ENCODE peak calls at places on chromosomes 2 and 18, in five cellular contexts. B is HepG2, Y is GM12878, Z is K562, X is upper lobe of left lung. G is an unnamed sample.

GRCh38 chr2:203354966-203355365 is 26.8 kb downstream of the ABI2 start:
- ATAC-seq in B (no peak), Y (no peak), X (no peak), Z (no peak), G (no peak)

GRCh38 chr18:685438-685837 is 27.0 kb downstream of the ENOSF1 start:
- ATAC-seq in X (no peak), Z (no peak), Y (no peak), B (no peak), G (no peak)

GRCh38 chr2:235868645-235869044 is 299.5 kb downstream of the GBX2 start:
- ATAC-seq in Y (no peak), Z (no peak), X (no peak), B (no peak), G (no peak)

GRCh38 chr2:166388488-166389070 is 12.8 kb upstream of the SCN9A start:
- ATAC-seq in Z (peak; percentile 36), B (no peak), X (no peak), Y (no peak), G (no peak)

GRCh38 chr2:134127496-134127895 is 126.4 kb upstream of the MGAT5 start:
- ATAC-seq in Z (no peak), X (no peak), Y (peak; percentile 65), B (no peak), G (no peak)

GRCh38 chr2:135186054-135186453 is 134.0 kb downstream of the RAB3GAP1 start:
- ATAC-seq in Y (no peak), B (no peak), X (no peak), Z (no peak), G (no peak)

GRCh38 chr18:62788891-62789290 is 73.5 kb downstream of the PHLPP1 start:
- ATAC-seq in Z (no peak), X (no peak), Y (no peak), B (no peak), G (no peak)

GRCh38 chr2:240469239-240469636 is 33.8 kb downstream of the GPC1 start:
- ATAC-seq in B (no peak), Z (no peak), X (peak; percentile 19), Y (no peak), G (no peak)

GRCh38 chr18:64710105-64710861 is 561.4 kb upstream of the LINC00305 start:
- ATAC-seq in B (no peak), Z (no peak), X (no peak), Y (no peak), G (no peak)

GRCh38 chr18:845152-845819 is 33.2 kb upstream of the YES1 start:
- ATAC-seq in Z (no peak), X (no peak), B (no peak), Y (no peak), G (peak; percentile 58)

GRCh38 chr18:63208676-63209075 is 110.9 kb downstream of the BCL2 start:
- ATAC-seq in Z (no peak), B (no peak), Y (peak; percentile 15), X (no peak), G (no peak)

GRCh38 chr2:33441235-33441810 is 35.1 kb upstream of the RASGRP3 start:
- ATAC-seq in Y (peak; percentile 93), X (no peak), B (peak; percentile 97), Z (peak; percentile 92), G (peak; percentile 66)

GRCh38 chr18:10197097-10197496 is 257.3 kb upstream of the APCDD1 start:
- ATAC-seq in Z (no peak), X (peak; percentile 68), Y (no peak), B (no peak), G (no peak)

GRCh38 chr2:35294636-35295263 is 1060.8 kb upstream of the CRIM1 start:
- ATAC-seq in X (no peak), B (no peak), Y (no peak), Z (no peak), G (no peak)

GRCh38 chr2:215979615-215980014 is 33.7 kb downstream of the MREG start:
- ATAC-seq in Z (peak; percentile 47), B (no peak), Y (peak; percentile 93), X (no peak), G (no peak)

GRCh38 chr18:3152294-3152693 is 67.5 kb downstream of the MYOM1 start:
- ATAC-seq in Z (no peak), B (no peak), X (no peak), Y (peak; percentile 6), G (no peak)

GRCh38 chr18:926946-927345 is 22.3 kb downstream of the ADCYAP1 start:
- ATAC-seq in X (no peak), B (no peak), Y (no peak), Z (no peak), G (no peak)

GRCh38 chr2:55156326-55156725 is 75.8 kb downstream of the CLHC1 start:
- ATAC-seq in X (no peak), Y (no peak), Z (no peak), B (no peak), G (peak; percentile 64)

GRCh38 chr18:53319628-53320027 is 904.8 kb downstream of the MBD2 start:
- ATAC-seq in X (no peak), B (no peak), Y (no peak), Z (no peak), G (no peak)

DNA sequence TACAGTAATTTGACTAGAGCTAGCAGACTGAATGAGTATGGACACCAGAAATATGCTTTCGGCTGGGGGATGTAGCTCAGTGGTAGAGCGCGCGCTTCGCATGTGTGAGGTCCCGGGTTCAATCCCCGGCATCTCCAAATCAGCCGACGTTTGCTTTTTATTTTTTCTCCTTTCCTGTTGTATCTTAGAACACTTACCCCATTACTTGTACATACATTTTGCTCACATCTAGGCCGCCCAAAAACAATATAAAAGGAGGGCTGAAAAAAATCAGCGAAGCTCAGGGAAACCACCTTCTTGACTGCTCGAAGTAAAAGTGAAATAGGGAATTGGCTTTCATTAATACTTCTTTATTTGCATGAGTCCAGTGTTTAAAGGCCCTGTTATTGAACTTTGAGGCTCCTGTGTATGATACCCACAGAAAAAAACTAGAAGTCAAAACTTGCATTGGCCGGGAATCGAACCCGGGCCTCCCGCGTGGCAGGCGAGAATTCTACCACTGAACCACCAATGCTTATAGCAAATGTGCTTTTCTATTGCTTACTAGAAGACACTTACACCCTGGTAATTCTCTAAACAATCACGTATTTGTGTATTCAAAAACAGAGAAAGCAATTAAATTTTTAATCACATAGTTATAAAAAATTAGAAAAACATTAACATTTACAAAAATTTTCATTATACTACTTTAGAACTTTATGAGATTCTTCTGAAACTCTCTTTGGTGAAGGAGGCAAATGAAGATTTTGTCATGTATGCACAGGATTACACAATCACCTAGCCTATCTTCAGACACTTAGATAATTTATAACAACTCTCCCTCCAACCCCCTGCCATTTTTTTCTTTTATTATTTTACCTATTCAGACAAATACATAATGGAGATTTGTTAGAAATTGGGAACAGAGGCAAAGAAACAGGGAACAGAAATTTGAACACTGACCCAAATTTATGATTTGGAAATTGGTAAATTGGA is 35.2 kb upstream of the GPD2 start:
- ATAC-seq in B (peak; percentile 75), Z (peak; percentile 84), Y (peak; percentile 78), X (peak; percentile 90), G (peak; percentile 88)
- TF ChIP-seq EP300 in B (no peak), Z (peak; percentile 60), Y (peak; percentile 83), X (no peak), G (no peak)

GRCh38 chr2:84940088-84940470 is 30.9 kb upstream of the KCMF1 start:
- ATAC-seq in Y (peak; percentile 3), X (no peak), B (no peak), Z (no peak), G (no peak)

GRCh38 chr2:84938194-84938879 is 32.6 kb upstream of the KCMF1 start:
- ATAC-seq in X (no peak), Y (peak; percentile 57), Z (no peak), B (no peak), G (no peak)

GRCh38 chr2:84940836-84941412 is 30.0 kb upstream of the KCMF1 start:
- ATAC-seq in Z (no peak), B (no peak), X (no peak), Y (no peak), G (no peak)

GRCh38 chr2:84942166-84942565 is 28.8 kb upstream of the KCMF1 start:
- ATAC-seq in Y (no peak), X (no peak), Z (no peak), B (no peak), G (no peak)

DNA sequence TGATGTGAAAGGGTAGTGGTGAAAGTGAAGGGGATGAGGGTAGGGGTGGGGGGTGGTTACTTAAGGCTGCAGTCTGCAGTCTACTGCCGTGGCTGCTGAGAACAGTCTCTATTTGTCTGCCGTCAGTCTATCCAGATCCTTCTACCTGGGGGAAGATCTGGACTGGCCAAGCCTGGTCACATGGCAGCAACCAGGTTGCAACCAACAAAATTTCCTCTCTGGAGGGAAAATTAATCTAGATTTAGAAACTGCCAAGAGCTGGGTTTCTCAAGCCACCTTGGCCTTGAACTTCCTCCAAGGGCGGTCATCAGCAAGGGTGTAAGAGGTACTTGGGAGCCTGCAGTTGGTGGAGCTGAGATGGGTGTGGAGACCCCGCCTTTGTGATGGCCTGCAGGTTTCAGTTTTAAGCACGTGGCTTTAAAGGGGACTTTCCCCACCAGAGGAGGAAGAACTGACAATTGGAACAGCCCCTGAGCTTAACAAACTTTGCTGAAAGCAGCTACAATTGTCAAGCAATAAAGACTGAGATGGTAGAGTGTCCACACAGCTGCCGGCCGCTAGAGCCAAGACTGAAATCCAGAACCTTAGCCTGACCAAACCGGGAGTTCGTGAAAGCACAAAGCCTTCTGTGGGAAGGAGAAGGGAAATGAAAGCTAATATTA is 31.4 kb upstream of the KCMF1 start:
- ATAC-seq in X (peak; percentile 66), Z (peak; percentile 43), Y (peak; percentile 76), B (peak; percentile 22), G (no peak)
- TF ChIP-seq POLR2AphosphoS5 in X (no peak), Z (no peak), Y (peak; percentile 84), B (no peak), G (no peak)

DNA sequence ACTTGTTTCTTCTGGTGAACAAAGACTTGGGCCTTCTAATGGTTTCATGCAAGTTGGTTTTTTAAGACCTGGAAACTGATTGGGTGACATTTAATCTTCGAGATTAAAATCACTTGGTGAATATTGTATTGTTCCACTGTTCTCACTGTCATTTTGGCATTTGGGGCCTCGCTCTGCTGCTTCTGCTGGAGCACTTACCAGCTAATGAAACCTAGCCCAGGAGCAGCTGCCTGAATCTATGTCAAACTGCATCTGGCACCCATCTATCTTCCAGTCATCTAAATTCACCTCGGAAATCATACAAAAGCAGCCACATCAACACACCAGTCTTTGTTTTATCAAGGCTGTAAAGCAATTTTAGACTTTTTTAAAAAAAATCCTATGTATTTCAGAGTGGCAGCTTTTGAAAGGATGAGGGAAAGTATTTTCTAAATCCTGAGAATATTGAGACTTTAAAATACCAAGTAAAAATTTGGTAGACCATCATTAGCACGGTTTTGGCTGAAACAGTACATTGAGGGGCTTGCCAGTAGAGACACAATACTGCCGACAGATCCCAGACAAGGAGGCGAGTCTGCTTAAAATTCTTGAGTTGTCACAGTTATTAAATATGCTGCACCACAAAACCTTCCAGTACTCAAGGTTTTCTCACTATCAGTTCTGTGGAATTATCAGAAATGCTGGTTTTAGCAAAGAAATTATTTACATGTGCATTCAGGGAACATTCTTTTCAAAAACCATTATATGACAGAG is 26.1 kb upstream of the SERTAD2 start:
- ATAC-seq in X (no peak), B (no peak), Y (no peak), Z (no peak), G (no peak)
- TF ChIP-seq EP300 in X (no peak), B (no peak), Y (no peak), Z (no peak), G (no peak)

GRCh38 chr2:223508372-223508771 is 93.8 kb downstream of the SCG2 start:
- ATAC-seq in Z (no peak), X (no peak), Y (no peak), B (no peak), G (no peak)
- TF ChIP-seq POLR2AphosphoS5 in Z (no peak), X (no peak), Y (no peak), B (no peak), G (no peak)